ENCODE peak calls at places on chromosomes 12 and 14, in four cellular contexts. One of them, this sample, is unnamed.
A peak's percentile ranks its signal among the peaks of the same experiment; 100 is the strongest.

GRCh38 chr14:59707778-59708635 is 131.4 kb upstream of the CCDC175 start:
- DNase-seq in tibial artery: no peak
- DNase-seq in H54: no peak
- DNase-seq in A549: no peak
- DNase-seq in this sample: no peak

GRCh38 chr14:77991128-77991772 is 178.9 kb upstream of the NRXN3 start:
- DNase-seq in tibial artery: no peak
- DNase-seq in H54: no peak
- DNase-seq in A549: peak; percentile 17
- DNase-seq in this sample: no peak

GRCh38 chr12:61536117-61536516 is 724.1 kb upstream of the USP15 start:
- DNase-seq in tibial artery: no peak
- DNase-seq in H54: no peak
- DNase-seq in A549: no peak
- DNase-seq in this sample: no peak

GRCh38 chr12:15540469-15540872 is 218.2 kb downstream of the PTPRO start:
- DNase-seq in tibial artery: no peak
- DNase-seq in H54: no peak
- DNase-seq in A549: no peak
- DNase-seq in this sample: no peak

GRCh38 chr14:75858375-75858774 is 123.4 kb downstream of the TGFB3 start:
- DNase-seq in tibial artery: no peak
- DNase-seq in H54: no peak
- DNase-seq in A549: no peak
- DNase-seq in this sample: no peak

GRCh38 chr14:85528080-85528881 is 1.7 kb upstream of the FLRT2 start:
- DNase-seq in tibial artery: peak; percentile 39
- DNase-seq in H54: no peak
- DNase-seq in A549: peak; percentile 93
- DNase-seq in this sample: peak; percentile 62

GRCh38 chr14:81986005-81986404 is 452.4 kb upstream of the SEL1L start:
- DNase-seq in tibial artery: no peak
- DNase-seq in H54: no peak
- DNase-seq in A549: no peak
- DNase-seq in this sample: no peak

GRCh38 chr12:74415633-74416032 is 122.0 kb upstream of the ATXN7L3B start:
- DNase-seq in tibial artery: no peak
- DNase-seq in H54: no peak
- DNase-seq in A549: peak; percentile 62
- DNase-seq in this sample: no peak

This sample was measured in kidney epithelial cell.